ENCODE peak calls at places on chromosome 17, in five cellular contexts. K, Y, X, I and M are unnamed samples.

GRCh38 chr17:9672266-9672665 is 26.9 kb downstream of the USP43 start:
- DNase-seq in I (no peak), K (no peak), X (no peak), Y (no peak), M (no peak)

GRCh38 chr17:6713130-6713917 is at the start of gene SLC13A5:
- DNase-seq in Y (no peak), X (no peak), I (peak; percentile 70), K (peak; percentile 91), M (no peak)

GRCh38 chr17:1684307-1685189 is at the start of gene PRPF8:
- DNase-seq in X (peak; percentile 99), Y (peak; percentile 98), K (peak; percentile 98), I (peak; percentile 98), M (peak; percentile 97)

GRCh38 chr17:1005361-1005946 is 8.5 kb downstream of the TIMM22 start:
- DNase-seq in I (no peak), Y (no peak), K (no peak), X (no peak), M (no peak)

GRCh38 chr17:57879437-57880085 is 29.7 kb upstream of the MRPS23 start:
- DNase-seq in K (no peak), I (no peak), X (no peak), Y (no peak), M (no peak)

GRCh38 chr17:2050246-2050866 is 4.5 kb upstream of the HIC1 start:
- DNase-seq in Y (peak; percentile 83), I (peak; percentile 83), K (peak; percentile 74), X (peak; percentile 63), M (peak; percentile 75)

GRCh38 chr17:77842148-77842905 is 116.2 kb upstream of the TNRC6C start:
- DNase-seq in I (no peak), K (no peak), Y (no peak), X (no peak), M (no peak)

GRCh38 chr17:31390748-31391495 is 553 bp upstream of the RAB11FIP4 start:
- DNase-seq in I (no peak), K (peak; percentile 55), Y (no peak), X (no peak), M (no peak)

GRCh38 chr17:58415371-58416055 is 1.8 kb downstream of the RNF43 start:
- DNase-seq in I (peak; percentile 49), Y (no peak), K (peak; percentile 13), X (no peak), M (no peak)

GRCh38 chr17:67582632-67583230 is 135.0 kb upstream of the NOL11 start:
- DNase-seq in I (no peak), Y (no peak), K (no peak), X (no peak), M (no peak)

GRCh38 chr17:27240086-27240801 is 53.7 kb upstream of the WSB1 start:
- DNase-seq in X (no peak), I (no peak), K (no peak), Y (no peak), M (no peak)

GRCh38 chr17:75404739-75405364 is 626 bp downstream of the GRB2 start:
- DNase-seq in I (peak; percentile 55), X (peak; percentile 43), K (peak; percentile 57), Y (peak; percentile 59), M (no peak)

GRCh38 chr17:19299214-19299747 is 62.1 kb downstream of the EPN2 start:
- DNase-seq in Y (no peak), I (no peak), K (no peak), X (no peak), M (no peak)

GRCh38 chr17:5975651-5976050 is 94.5 kb upstream of the WSCD1 start:
- DNase-seq in K (no peak), X (no peak), I (no peak), Y (no peak), M (no peak)

GRCh38 chr17:42520540-42520951 is 15.5 kb upstream of the NAGLU start:
- DNase-seq in K (peak; percentile 36), Y (peak; percentile 57), I (no peak), X (no peak), M (no peak)

GRCh38 chr17:38877130-38877851 is 7.4 kb downstream of the LASP1 start:
- DNase-seq in K (peak; percentile 59), Y (peak; percentile 68), X (peak; percentile 80), I (peak; percentile 65), M (no peak)

GRCh38 chr17:59167571-59168001 is 12.0 kb downstream of the PRR11 start:
- DNase-seq in I (no peak), X (no peak), K (no peak), Y (no peak), M (no peak)

GRCh38 chr17:40118093-40118492 is 3.7 kb upstream of the MSL1 start:
- DNase-seq in I (no peak), Y (no peak), X (no peak), K (no peak), M (no peak)

GRCh38 chr17:9571201-9571600 is 4.4 kb downstream of the STX8 start:
- DNase-seq in I (no peak), X (no peak), K (no peak), Y (no peak), M (no peak)

GRCh38 chr17:2931901-2932300 is 131.5 kb downstream of the OR1D5 start:
- DNase-seq in X (no peak), K (no peak), I (no peak), Y (no peak), M (no peak)

GRCh38 chr17:28643979-28644781 is 778 bp downstream of the BLTP2 start:
- DNase-seq in X (peak; percentile 64), Y (no peak), I (peak; percentile 55), K (peak; percentile 79), M (peak; percentile 40)

DNA sequence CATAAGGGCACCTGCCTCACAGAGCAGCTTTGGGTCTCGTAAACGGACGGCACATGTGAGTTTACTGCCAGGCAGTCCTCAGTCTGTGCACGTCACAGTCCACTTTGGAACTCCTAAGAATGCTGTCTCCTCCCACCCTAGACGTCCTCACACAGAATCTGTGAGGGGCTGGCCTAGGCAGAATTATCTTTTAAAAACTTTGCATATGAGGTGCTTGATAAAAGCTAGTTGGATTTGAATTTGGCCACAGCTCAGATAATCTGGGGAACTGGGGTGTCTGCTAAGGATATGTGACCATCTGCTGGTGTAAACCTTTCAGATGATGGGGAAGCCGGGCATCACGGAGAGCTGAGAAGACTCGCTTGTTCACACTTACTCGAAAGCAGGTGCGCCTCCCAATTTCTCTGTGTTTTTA is 64.4 kb downstream of the METRNL start:
- DNase-seq in K (no peak), X (no peak), I (no peak), Y (no peak), M (no peak)
- TF ChIP-seq CTCF in K (no peak), X (no peak), I (no peak), Y (no peak), M (no peak)

GRCh38 chr17:22221344-22221743 is 529.0 kb downstream of the KCNJ18 start:
- DNase-seq in K (no peak), I (no peak), Y (no peak), X (no peak), M (no peak)

DNA sequence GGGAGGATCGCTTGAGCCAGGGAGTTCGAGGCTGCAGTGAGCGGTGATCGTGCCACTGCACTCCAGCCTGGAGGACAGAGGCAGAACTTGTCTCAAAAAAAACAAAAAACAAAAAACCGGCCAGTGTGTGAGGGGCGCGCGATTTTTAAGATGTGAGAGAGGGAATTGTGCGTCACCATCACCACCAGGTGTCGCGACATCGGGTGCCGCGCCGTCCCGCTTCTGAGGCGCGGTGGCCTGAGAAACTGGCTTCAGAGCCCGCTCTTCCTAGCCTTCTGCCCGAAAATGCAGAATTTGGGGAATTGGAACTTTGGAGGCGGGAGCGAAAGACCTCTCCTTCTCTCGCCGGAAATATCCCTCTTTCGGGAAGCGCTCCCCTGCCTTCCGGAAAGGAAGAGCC is 524.8 kb downstream of the KCNJ18 start:
- DNase-seq in K (peak; percentile 83), X (no peak), Y (no peak), I (peak; percentile 52), M (no peak)
- TF ChIP-seq CTCF in K (peak; percentile 57), X (no peak), Y (no peak), I (peak; percentile 55), M (no peak)

GRCh38 chr17:63495471-63495870 is 18.6 kb downstream of the ACE start:
- DNase-seq in X (no peak), I (no peak), K (no peak), Y (no peak), M (no peak)

GRCh38 chr17:63496177-63496576 is 19.3 kb downstream of the ACE start:
- DNase-seq in K (no peak), Y (no peak), I (no peak), X (no peak), M (no peak)

GRCh38 chr17:63496663-63497400 is 20.0 kb downstream of the ACE start:
- DNase-seq in X (no peak), Y (no peak), I (no peak), K (no peak), M (no peak)

GRCh38 chr17:63498621-63499195 is 21.8 kb downstream of the ACE start:
- DNase-seq in K (no peak), I (no peak), X (no peak), Y (no peak), M (no peak)

GRCh38 chr17:63497708-63498483 is 21.0 kb downstream of the ACE start:
- DNase-seq in K (peak; percentile 85), Y (no peak), X (no peak), I (peak; percentile 47), M (no peak)
- TF ChIP-seq CTCF in K (peak; percentile 76), Y (no peak), X (no peak), I (peak; percentile 27), M (peak; percentile 26)

DNA sequence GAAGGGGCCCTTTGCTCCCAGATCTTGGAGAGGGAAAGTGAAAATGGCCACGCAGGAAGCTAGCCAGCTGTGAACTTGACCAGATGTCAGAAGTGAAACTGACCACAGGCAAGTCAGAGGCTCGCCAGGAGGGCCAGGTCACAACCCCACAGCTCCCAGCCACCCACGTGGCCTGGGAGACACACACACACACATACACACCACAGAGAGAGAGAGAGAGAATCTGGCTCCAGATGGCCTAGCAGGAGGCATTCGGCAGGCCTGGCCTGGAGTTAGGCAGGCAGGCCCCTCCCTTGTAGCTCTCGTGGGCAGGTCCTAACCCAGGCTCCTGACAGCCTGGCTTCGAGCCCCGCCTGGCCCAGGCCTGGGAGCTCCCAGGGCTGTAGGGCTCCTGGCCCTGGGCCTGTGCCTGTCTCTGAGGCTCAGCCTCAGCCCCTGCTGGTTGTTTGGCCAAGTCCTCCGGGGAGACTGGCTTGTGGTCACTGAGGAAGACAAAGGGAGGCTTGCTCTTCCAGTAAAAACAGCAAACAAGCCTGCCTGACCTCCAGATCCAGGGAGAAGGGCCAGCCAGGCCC is 20.2 kb downstream of the NGFR start:
- DNase-seq in Y (no peak), I (peak; percentile 89), X (peak; percentile 38), K (peak; percentile 83), M (no peak)
- TF ChIP-seq CTCF in Y (no peak), I (peak; percentile 36), X (no peak), K (no peak), M (no peak)

GRCh38 chr17:36947922-36948716 is 635 bp upstream of the AATF start:
- DNase-seq in X (no peak), Y (no peak), I (no peak), K (peak; percentile 63), M (no peak)
- TF ChIP-seq CTCF in X (no peak), Y (no peak), I (no peak), K (peak; percentile 17), M (no peak)

GRCh38 chr17:63832455-63832854 is 5.0 kb upstream of the FTSJ3 start:
- DNase-seq in Y (no peak), X (no peak), K (peak; percentile 30), I (no peak), M (no peak)

GRCh38 chr17:63833026-63833740 is 5.7 kb upstream of the FTSJ3 start:
- DNase-seq in X (no peak), I (no peak), K (no peak), Y (no peak), M (peak; percentile 90)

GRCh38 chr17:63835167-63835720 is 7.2 kb downstream of the SMARCD2 start:
- DNase-seq in K (no peak), X (no peak), Y (no peak), I (no peak), M (no peak)

GRCh38 chr17:63833741-63834373 is 6.4 kb upstream of the FTSJ3 start:
- DNase-seq in Y (no peak), K (no peak), X (no peak), I (no peak), M (no peak)

GRCh38 chr17:63834431-63835166 is 7.1 kb upstream of the FTSJ3 start:
- DNase-seq in Y (peak; percentile 68), K (peak; percentile 90), X (peak; percentile 54), I (peak; percentile 59), M (no peak)
- TF ChIP-seq CTCF in Y (peak; percentile 40), K (peak; percentile 83), X (peak; percentile 59), I (peak; percentile 48), M (peak; percentile 87)